ENCODE peak calls at places on chromosomes 6 and 20, in six cellular contexts. L, W, R, U, I and K are unnamed samples.
A peak's percentile ranks its signal among the peaks of the same experiment; 100 is the strongest.

GRCh38 chr6:82701341-82701740 is 337.7 kb downstream of the TPBG start:
- DNase-seq in U (no peak), I (no peak), L (no peak), R (no peak), W (no peak), K (no peak)

GRCh38 chr6:110628330-110628729 is 151.9 kb upstream of the SLC22A16 start:
- DNase-seq in R (no peak), L (no peak), U (peak; percentile 91), I (no peak), W (peak; percentile 9), K (no peak)

GRCh38 chr6:53070808-53071207 is 5.6 kb downstream of the FBXO9 start:
- DNase-seq in L (no peak), W (no peak), R (no peak), U (no peak), I (no peak), K (no peak)

GRCh38 chr20:5865604-5866003 is 84.7 kb downstream of the TRMT6 start:
- DNase-seq in R (no peak), U (no peak), L (no peak), W (no peak), I (no peak), K (no peak)

GRCh38 chr6:67221226-67221625 is 1413.9 kb upstream of the ADGRB3 start:
- DNase-seq in U (no peak), R (no peak), W (no peak), I (no peak), L (no peak), K (no peak)

GRCh38 chr6:25882066-25882496 is 8.0 kb upstream of the SLC17A3 start:
- DNase-seq in I (peak; percentile 10), W (no peak), U (no peak), R (no peak), L (peak; percentile 89), K (no peak)

GRCh38 chr6:95417856-95418255 is 159.5 kb upstream of the MANEA start:
- DNase-seq in I (no peak), R (no peak), L (no peak), W (no peak), U (no peak), K (no peak)

GRCh38 chr6:1390071-1390804 is 862 bp downstream of the FOXF2 start:
- DNase-seq in W (no peak), L (peak; percentile 44), I (no peak), U (peak; percentile 70), R (no peak), K (no peak)

GRCh38 chr6:155314773-155315515 is 660 bp upstream of the TFB1M start:
- DNase-seq in L (no peak), W (peak; percentile 83), I (peak; percentile 28), R (peak; percentile 50), U (peak; percentile 79), K (peak; percentile 59)

GRCh38 chr6:142374965-142375733 is 73.3 kb downstream of the ADGRG6 start:
- DNase-seq in L (no peak), U (peak; percentile 83), I (no peak), W (peak; percentile 59), R (no peak), K (no peak)

GRCh38 chr20:57400262-57400701 is 9.1 kb downstream of the RBM38 start:
- DNase-seq in W (no peak), L (no peak), U (no peak), I (no peak), R (no peak), K (no peak)

GRCh38 chr20:46946796-46947195 is 52.2 kb downstream of the EYA2 start:
- DNase-seq in U (peak; percentile 11), W (no peak), I (no peak), L (no peak), R (no peak), K (no peak)

GRCh38 chr6:146546440-146546839 is 2.8 kb downstream of the RAB32 start:
- DNase-seq in R (no peak), I (no peak), W (no peak), L (no peak), U (peak; percentile 94), K (peak; percentile 85)

GRCh38 chr6:30998785-30999184 is 11.5 kb upstream of the MUC22 start:
- DNase-seq in R (no peak), U (no peak), W (no peak), I (no peak), L (no peak), K (no peak)

GRCh38 chr6:44011350-44011925 is 115.8 kb downstream of the MRPL14 start:
- DNase-seq in W (no peak), L (no peak), U (no peak), I (no peak), R (peak; percentile 31), K (no peak)

GRCh38 chr20:17727351-17727750 is 27.6 kb downstream of the BANF2 start:
- DNase-seq in L (no peak), W (no peak), I (no peak), U (no peak), R (no peak), K (no peak)

GRCh38 chr6:37860226-37860839 is 40.8 kb downstream of the ZFAND3 start:
- DNase-seq in W (no peak), R (peak; percentile 29), U (peak; percentile 65), I (peak; percentile 3), L (no peak), K (no peak)

GRCh38 chr20:24297928-24298327 is 171.5 kb upstream of the SYNDIG1 start:
- DNase-seq in L (no peak), I (no peak), W (no peak), U (no peak), R (no peak), K (no peak)

GRCh38 chr20:35837577-35838195 is 65.9 kb downstream of the PHF20 start:
- DNase-seq in L (no peak), I (no peak), R (no peak), W (no peak), U (peak; percentile 31), K (no peak)

DNA sequence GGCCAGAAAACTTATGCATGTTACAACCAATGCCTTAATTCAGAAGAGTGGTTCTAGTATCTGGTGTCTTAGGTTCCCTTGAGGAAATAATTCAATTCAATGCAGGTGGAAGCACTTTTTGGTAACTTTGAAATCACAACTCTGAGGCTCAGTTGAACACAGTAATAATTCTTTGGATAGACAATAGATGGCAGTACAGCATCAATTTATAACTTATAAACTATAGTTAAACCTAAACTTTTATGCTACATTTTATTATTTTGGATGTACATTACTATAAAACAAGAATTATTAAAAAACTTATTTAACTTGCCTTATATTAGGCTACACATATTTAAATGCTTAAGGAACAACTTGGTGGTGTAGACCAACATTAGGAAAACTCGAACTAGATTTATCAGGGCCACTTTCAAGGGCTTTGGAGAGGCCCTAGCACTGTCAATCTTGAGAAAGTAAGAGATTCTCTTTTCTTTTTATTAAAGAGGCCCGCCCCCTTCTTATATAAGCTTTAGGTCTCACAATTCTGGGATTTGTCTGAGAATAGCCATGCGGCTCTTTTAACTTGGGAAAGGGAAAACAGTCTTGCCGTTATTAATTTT is 85.9 kb downstream of the CRYBG1 start:
- DNase-seq in U (peak; percentile 12), R (no peak), L (no peak), I (no peak), W (no peak), K (no peak)
- TF ChIP-seq CTCF in U (peak; percentile 64), R (peak; percentile 76), L (peak; percentile 25), I (peak; percentile 70), W (peak; percentile 24), K (peak; percentile 37)

GRCh38 chr20:38304845-38305447 is 990 bp downstream of the BPI start:
- DNase-seq in W (no peak), L (peak; percentile 85), U (peak; percentile 38), R (no peak), I (no peak), K (no peak)
- TF ChIP-seq CTCF in W (peak; percentile 54), L (peak; percentile 47), U (peak; percentile 61), R (peak; percentile 63), I (no peak), K (peak; percentile 63)

GRCh38 chr20:34579936-34580587 is 21.5 kb downstream of the MAP1LC3A start:
- DNase-seq in W (no peak), R (no peak), L (no peak), I (no peak), U (peak; percentile 34), K (no peak)

GRCh38 chr20:34578521-34579147 is 20.1 kb downstream of the MAP1LC3A start:
- DNase-seq in L (no peak), W (no peak), R (peak; percentile 61), I (no peak), U (no peak), K (no peak)

GRCh38 chr20:34580588-34580940 is 22.0 kb downstream of the MAP1LC3A start:
- DNase-seq in R (no peak), L (no peak), U (no peak), W (no peak), I (no peak), K (no peak)

GRCh38 chr20:34578040-34578439 is 19.5 kb downstream of the MAP1LC3A start:
- DNase-seq in W (no peak), L (no peak), I (no peak), U (peak; percentile 39), R (no peak), K (no peak)

GRCh38 chr20:34579191-34579661 is 20.7 kb downstream of the MAP1LC3A start:
- DNase-seq in R (peak; percentile 78), W (peak; percentile 42), L (no peak), U (peak; percentile 82), I (no peak), K (peak; percentile 49)
- TF ChIP-seq CTCF in R (peak; percentile 83), W (peak; percentile 74), L (no peak), U (peak; percentile 84), I (no peak), K (peak; percentile 90)

DNA sequence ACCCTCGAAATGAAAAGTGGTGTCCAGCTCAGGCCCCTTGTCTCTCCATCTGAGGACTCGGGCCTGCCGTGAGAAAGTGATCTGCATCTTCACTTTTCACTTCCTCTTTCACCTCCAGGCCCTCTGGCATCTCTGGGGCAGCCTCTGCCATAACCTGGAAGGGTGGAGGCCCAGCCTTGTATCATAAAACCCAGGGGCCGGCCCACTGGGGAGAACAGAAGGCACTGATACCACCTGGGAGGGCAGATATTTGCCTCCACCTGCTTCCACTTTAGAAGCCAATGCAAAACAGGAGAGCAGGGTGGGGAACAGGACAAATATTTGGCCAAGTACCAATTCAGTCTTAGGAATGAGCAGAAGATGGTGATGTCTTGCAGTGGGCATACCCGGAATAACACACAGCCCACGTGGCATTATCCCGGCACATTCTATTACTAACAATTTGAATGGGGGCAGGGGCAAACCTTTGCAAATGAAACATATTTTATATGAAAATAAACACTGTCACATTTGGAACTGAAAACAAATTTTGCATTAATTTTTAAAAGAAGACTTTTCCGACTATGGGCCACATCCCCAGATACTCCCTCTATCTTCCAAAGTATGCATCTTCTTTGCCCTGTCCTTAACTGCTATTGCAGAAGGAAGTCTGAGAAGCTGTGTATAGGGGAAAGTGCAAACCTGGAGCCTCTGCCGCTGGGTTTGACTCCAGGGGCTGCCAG is 69.2 kb upstream of the TBC1D7 start:
- DNase-seq in W (no peak), L (no peak), U (no peak), I (no peak), R (peak; percentile 64), K (no peak)
- TF ChIP-seq CTCF in W (peak; percentile 22), L (no peak), U (peak; percentile 13), I (no peak), R (peak; percentile 58), K (no peak)

GRCh38 chr6:373773-374724 is 17.5 kb upstream of the IRF4 start:
- DNase-seq in W (no peak), U (peak; percentile 16), I (no peak), L (no peak), R (no peak), K (no peak)
- TF ChIP-seq CTCF in W (no peak), U (peak; percentile 32), I (no peak), L (no peak), R (peak; percentile 36), K (peak; percentile 11)